ENCODE peak calls at places on chromosomes 3 and 15, in seven cellular contexts. R, M, B, U, J, A and F are unnamed samples. For H3K27me3 and H3K36me3, the result is how much of the 10 kb centered on the place peaks cover.

GRCh38 chr3:4983739-4984510 is 4.7 kb downstream of the BHLHE40 start:
- DNase-seq in B (peak), R (peak), M (no peak), A (no peak), J (peak), U (peak), F (no peak)

GRCh38 chr3:194333212-194333980 is 17.7 kb downstream of the CPN2 start:
- DNase-seq in R (peak), M (no peak), U (peak), J (peak), A (peak), B (peak), F (peak)

GRCh38 chr15:87348746-87349145 is 907.8 kb downstream of the NTRK3 start:
- DNase-seq in U (no peak), B (peak), M (no peak), J (no peak), R (peak), A (no peak), F (no peak)

GRCh38 chr3:151198849-151199248 is 4.2 kb downstream of the GPR171 start:
- DNase-seq in J (no peak), U (no peak), R (no peak), A (no peak), M (no peak), B (no peak), F (no peak)

GRCh38 chr15:64090527-64090926 is 3.1 kb downstream of the CIAO2A start:
- DNase-seq in U (no peak), M (no peak), J (no peak), R (no peak), A (no peak), B (no peak), F (no peak)

GRCh38 chr3:5707794-5708193 is 520.3 kb downstream of the EDEM1 start:
- DNase-seq in A (no peak), J (no peak), B (no peak), M (no peak), R (no peak), U (no peak), F (no peak)

GRCh38 chr3:81043009-81043408 is 718.4 kb downstream of the GBE1 start:
- DNase-seq in B (no peak), M (no peak), A (no peak), U (no peak), R (no peak), J (no peak), F (no peak)

GRCh38 chr3:31011383-31011782 is 116.9 kb upstream of the GADL1 start:
- DNase-seq in A (no peak), J (peak), B (no peak), R (no peak), U (no peak), M (no peak), F (no peak)

GRCh38 chr3:43736558-43736995 is 45.8 kb downstream of the ABHD5 start:
- DNase-seq in M (no peak), J (no peak), A (no peak), R (peak), B (peak), U (no peak), F (no peak)

GRCh38 chr3:19103510-19103909 is 44.8 kb upstream of the KCNH8 start:
- DNase-seq in U (no peak), M (no peak), B (no peak), R (no peak), J (no peak), A (no peak), F (no peak)

GRCh38 chr3:188854395-188855149 is 317.2 kb upstream of the TPRG1 start:
- DNase-seq in J (no peak), M (no peak), U (no peak), A (no peak), B (peak), R (peak), F (no peak)

GRCh38 chr15:40295870-40296560 is 11.7 kb downstream of the PLCB2 start:
- DNase-seq in J (peak), B (no peak), R (no peak), M (no peak), A (no peak), U (no peak), F (peak)

GRCh38 chr3:4601926-4602325 is 108.8 kb downstream of the ITPR1 start:
- DNase-seq in U (no peak), B (no peak), J (no peak), R (peak), A (no peak), M (no peak), F (no peak)

GRCh38 chr3:133474251-133474801 is 74.5 kb downstream of the BFSP2 start:
- DNase-seq in U (no peak), B (peak), M (no peak), R (peak), A (peak), J (no peak), F (no peak)

GRCh38 chr3:29695201-29695904 is 414.5 kb downstream of the RBMS3 start:
- DNase-seq in M (no peak), A (no peak), R (peak), J (no peak), B (peak), U (no peak), F (no peak)

GRCh38 chr15:61880079-61880478 is 180.2 kb downstream of the VPS13C start:
- DNase-seq in B (no peak), J (no peak), R (no peak), M (no peak), A (no peak), U (no peak), F (no peak)

DNA sequence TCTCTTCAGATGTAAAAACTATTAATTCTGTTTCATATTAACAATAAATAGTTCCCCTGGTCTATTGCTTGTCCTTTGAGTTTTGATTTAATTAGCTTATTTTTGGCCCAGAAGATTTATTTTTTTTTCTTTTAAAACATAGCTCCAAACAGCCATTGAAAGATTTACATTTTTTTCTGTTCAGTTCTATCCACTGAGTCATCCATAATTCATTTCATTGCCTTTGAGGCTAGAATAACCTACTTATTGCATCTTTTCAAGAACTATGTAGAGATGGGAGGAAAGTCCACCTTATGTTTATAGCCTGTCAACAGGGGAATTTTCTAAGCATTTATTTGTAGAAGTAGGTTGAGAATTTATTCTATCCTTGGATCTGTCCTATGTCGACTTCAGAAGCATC is 53.4 kb upstream of the CHD2 start:
- DNase-seq in A (no peak), R (peak), J (no peak), U (no peak), M (no peak), B (peak), F (no peak)
- H3K27me3 ChIP-seq in A (under half), R (under half), J (under half), U (under half), M (under half), B (under half), F (under half)

GRCh38 chr3:37625690-37626089 is 236.0 kb upstream of the CTDSPL start:
- DNase-seq in J (no peak), R (no peak), A (no peak), U (no peak), B (no peak), M (no peak), F (no peak)

GRCh38 chr3:37628711-37629301 is 232.9 kb upstream of the CTDSPL start:
- DNase-seq in J (no peak), R (peak), M (no peak), B (peak), U (no peak), A (no peak), F (no peak)

GRCh38 chr3:37630441-37630840 is 231.2 kb upstream of the CTDSPL start:
- DNase-seq in M (no peak), U (no peak), R (no peak), B (no peak), J (no peak), A (no peak), F (no peak)

GRCh38 chr3:37626722-37627565 is 234.7 kb upstream of the CTDSPL start:
- DNase-seq in J (no peak), U (no peak), R (no peak), A (no peak), B (no peak), M (no peak), F (no peak)

GRCh38 chr3:37627951-37628620 is 233.6 kb upstream of the CTDSPL start:
- DNase-seq in B (no peak), J (no peak), M (no peak), A (no peak), U (no peak), R (no peak), F (no peak)
- H3K36me3 ChIP-seq in B (under half), J (under half), M (under half), A (under half), U (under half), R (under half), F (under half)

GRCh38 chr15:60122691-60123090 is 118.6 kb downstream of the FOXB1 start:
- DNase-seq in R (no peak), A (no peak), B (no peak), J (no peak), U (no peak), M (no peak), F (no peak)
- H3K27me3 ChIP-seq in R (under half), A (under half), B (under half), J (under half), U (under half), M (under half), F (under half)

GRCh38 chr3:48927928-48928327 is 9.3 kb downstream of the ARIH2 start:
- DNase-seq in U (no peak), A (no peak), B (no peak), M (no peak), J (no peak), R (no peak), F (no peak)
- H3K36me3 ChIP-seq in U (under half), A (under half), B (under half), M (under half), J (under half), R (half or more), F (half or more)